ENCODE peak calls at places on chromosomes 5 and 9, in seven cellular contexts. One of them, this sample, is unnamed.

GRCh38 chr9:21626493-21626892 is 144.4 kb upstream of the IFNE start:
- DNase-seq in RPMI7951: no peak
- DNase-seq in AG08395: no peak
- DNase-seq in CD8-positive, alpha-beta memory T cell: no peak
- DNase-seq in iPS-NIHi11: no peak
- DNase-seq in GM13976: no peak
- DNase-seq in left ventricle myocardium inferior: no peak
- DNase-seq in this sample: no peak

GRCh38 chr5:164801910-164802309 is 1296.5 kb downstream of the MAT2B start:
- DNase-seq in AG08395: no peak
- DNase-seq in GM13976: no peak
- DNase-seq in CD8-positive, alpha-beta memory T cell: no peak
- DNase-seq in iPS-NIHi11: no peak
- DNase-seq in RPMI7951: no peak
- DNase-seq in left ventricle myocardium inferior: no peak
- DNase-seq in this sample: no peak

GRCh38 chr9:7828344-7828743 is 28.8 kb upstream of the DMAC1 start:
- DNase-seq in AG08395: no peak
- DNase-seq in iPS-NIHi11: no peak
- DNase-seq in GM13976: no peak
- DNase-seq in RPMI7951: no peak
- DNase-seq in CD8-positive, alpha-beta memory T cell: no peak
- DNase-seq in left ventricle myocardium inferior: no peak
- DNase-seq in this sample: no peak

GRCh38 chr5:43573058-43573457 is 16.2 kb upstream of the PAIP1 start:
- DNase-seq in GM13976: no peak
- DNase-seq in iPS-NIHi11: no peak
- DNase-seq in left ventricle myocardium inferior: no peak
- DNase-seq in AG08395: no peak
- DNase-seq in CD8-positive, alpha-beta memory T cell: no peak
- DNase-seq in RPMI7951: peak; percentile 26
- DNase-seq in this sample: peak; percentile 44

GRCh38 chr5:158921441-158922262 is 178.1 kb downstream of the EBF1 start:
- DNase-seq in GM13976: no peak
- DNase-seq in AG08395: no peak
- DNase-seq in RPMI7951: no peak
- DNase-seq in CD8-positive, alpha-beta memory T cell: no peak
- DNase-seq in iPS-NIHi11: no peak
- DNase-seq in left ventricle myocardium inferior: no peak
- DNase-seq in this sample: no peak

GRCh38 chr9:85941966-85942912 is 1.3 kb downstream of the NAA35 start:
- DNase-seq in AG08395: peak; percentile 3
- DNase-seq in CD8-positive, alpha-beta memory T cell: no peak
- DNase-seq in RPMI7951: no peak
- DNase-seq in GM13976: no peak
- DNase-seq in iPS-NIHi11: no peak
- DNase-seq in left ventricle myocardium inferior: no peak
- DNase-seq in this sample: peak; percentile 4

GRCh38 chr9:79567671-79568098 is 4.1 kb upstream of the TLE4 start:
- DNase-seq in CD8-positive, alpha-beta memory T cell: no peak
- DNase-seq in RPMI7951: no peak
- DNase-seq in GM13976: no peak
- DNase-seq in AG08395: no peak
- DNase-seq in left ventricle myocardium inferior: no peak
- DNase-seq in iPS-NIHi11: no peak
- DNase-seq in this sample: peak; percentile 58

GRCh38 chr5:122943050-122943698 is 93.4 kb downstream of the PPIC start:
- DNase-seq in CD8-positive, alpha-beta memory T cell: no peak
- DNase-seq in left ventricle myocardium inferior: no peak
- DNase-seq in RPMI7951: no peak
- DNase-seq in GM13976: no peak
- DNase-seq in iPS-NIHi11: no peak
- DNase-seq in AG08395: no peak
- DNase-seq in this sample: no peak

GRCh38 chr5:136042665-136043121 is 13.9 kb downstream of the TGFBI start:
- DNase-seq in iPS-NIHi11: no peak
- DNase-seq in RPMI7951: peak; percentile 91
- DNase-seq in left ventricle myocardium inferior: no peak
- DNase-seq in CD8-positive, alpha-beta memory T cell: no peak
- DNase-seq in GM13976: no peak
- DNase-seq in AG08395: no peak
- DNase-seq in this sample: no peak